ENCODE peak calls at places on chromosomes 11 and 22, in nine cellular contexts. T is PC-3, R is mammary epithelial cell, E is neural progenitor cell, V is H1, O is HCT116, Y is endothelial cell of umbilical vein, X is IMR-90, C is MM.1S. P is an unnamed sample. For H4K20me1, the result is how much of the 10 kb centered on the place peaks cover.

GRCh38 chr22:24938741-24939341 is 7.7 kb downstream of the LHFPL7 start:
- DNase-seq in T (peak), R (peak), E (peak), V (peak), O (no peak), Y (peak), X (peak), C (peak), P (no peak)

GRCh38 chr11:129815596-129816461 is at the start of gene TMEM45B:
- DNase-seq in T (peak), R (no peak), E (peak), V (peak), O (no peak), Y (no peak), X (no peak), C (no peak), P (no peak)

GRCh38 chr11:26247340-26247739 is 84.6 kb upstream of the ANO3 start:
- DNase-seq in T (peak), R (peak), E (no peak), V (no peak), O (no peak), Y (no peak), X (peak), C (no peak), P (peak)

GRCh38 chr11:69360606-69361005 is 66.7 kb downstream of the MYEOV start:
- DNase-seq in T (no peak), R (no peak), E (no peak), V (peak), O (no peak), Y (no peak), X (no peak), C (no peak), P (no peak)

GRCh38 chr22:45226681-45227186 is 14.0 kb downstream of the KIAA0930 start:
- DNase-seq in T (peak), R (peak), E (no peak), V (no peak), O (no peak), Y (no peak), X (no peak), C (no peak), P (no peak)

GRCh38 chr11:12356944-12357655 is 20.3 kb upstream of the PARVA start:
- DNase-seq in T (no peak), R (no peak), E (no peak), V (no peak), O (no peak), Y (no peak), X (no peak), C (no peak), P (no peak)

GRCh38 chr11:65225284-65226102 is 36.3 kb upstream of the POLA2 start:
- DNase-seq in T (no peak), R (peak), E (peak), V (peak), O (no peak), Y (peak), X (peak), C (peak), P (peak)

GRCh38 chr11:6895010-6895409 is 2.7 kb upstream of the OR2D2 start:
- DNase-seq in T (no peak), R (no peak), E (no peak), V (no peak), O (no peak), Y (no peak), X (no peak), C (peak), P (no peak)

GRCh38 chr11:128488471-128488870 is 98.9 kb downstream of the ETS1 start:
- DNase-seq in T (peak), R (peak), E (no peak), V (no peak), O (no peak), Y (no peak), X (peak), C (no peak), P (peak)

GRCh38 chr11:32229566-32230240 is 138.8 kb downstream of the RCN1 start:
- DNase-seq in T (no peak), R (no peak), E (no peak), V (no peak), O (no peak), Y (no peak), X (no peak), C (no peak), P (no peak)

GRCh38 chr11:57779275-57779674 is 17.7 kb downstream of the CTNND1 start:
- DNase-seq in T (peak), R (peak), E (peak), V (no peak), O (no peak), Y (peak), X (peak), C (no peak), P (peak)

GRCh38 chr11:2402106-2402505 is 1.6 kb downstream of the TSSC4 start:
- DNase-seq in T (no peak), R (no peak), E (no peak), V (no peak), O (no peak), Y (no peak), X (no peak), C (no peak), P (no peak)

GRCh38 chr11:84396521-84396920 is 1110.4 kb upstream of the CCDC90B start:
- DNase-seq in T (no peak), R (no peak), E (no peak), V (no peak), O (no peak), Y (no peak), X (no peak), C (no peak), P (peak)

GRCh38 chr11:23856654-23857053 is 640.2 kb upstream of the LUZP2 start:
- DNase-seq in T (peak), R (peak), E (no peak), V (no peak), O (no peak), Y (no peak), X (peak), C (no peak), P (no peak)

GRCh38 chr22:38733329-38734202 is 22.2 kb downstream of the SUN2 start:
- DNase-seq in T (peak), R (no peak), E (peak), V (peak), O (no peak), Y (peak), X (peak), C (peak), P (no peak)

GRCh38 chr22:47627561-47628253 is 865.3 kb downstream of the TBC1D22A start:
- DNase-seq in T (peak), R (no peak), E (no peak), V (no peak), O (peak), Y (no peak), X (no peak), C (no peak), P (no peak)

GRCh38 chr11:44589301-44589700 is 23.8 kb downstream of the CD82 start:
- DNase-seq in T (no peak), R (no peak), E (no peak), V (no peak), O (no peak), Y (no peak), X (peak), C (no peak), P (peak)

GRCh38 chr11:62427630-62428233 is 8.9 kb downstream of the SCGB1A1 start:
- DNase-seq in T (peak), R (no peak), E (no peak), V (no peak), O (no peak), Y (no peak), X (peak), C (no peak), P (peak)

GRCh38 chr22:24154826-24155225 is 26.5 kb upstream of the SUSD2 start:
- DNase-seq in T (no peak), R (no peak), E (no peak), V (no peak), O (no peak), Y (no peak), X (no peak), C (no peak), P (no peak)

GRCh38 chr11:48110509-48110766 is 106.2 kb upstream of the OR4B1 start:
- DNase-seq in T (no peak), R (no peak), E (no peak), V (no peak), O (no peak), Y (no peak), X (no peak), C (no peak), P (no peak)

GRCh38 chr11:76661835-76662434 is 8.6 kb downstream of the LRRC32 start:
- DNase-seq in T (no peak), R (no peak), E (no peak), V (no peak), O (no peak), Y (no peak), X (no peak), C (no peak), P (no peak)

GRCh38 chr11:38089728-38090127 is 1491.7 kb upstream of the RAG2 start:
- DNase-seq in T (peak), R (peak), E (peak), V (no peak), O (no peak), Y (no peak), X (no peak), C (no peak), P (no peak)

GRCh38 chr22:37126882-37127281 is 17.4 kb upstream of the TMPRSS6 start:
- DNase-seq in T (no peak), R (no peak), E (peak), V (peak), O (no peak), Y (no peak), X (no peak), C (no peak), P (no peak)

GRCh38 chr11:102791271-102792036 is 6.5 kb downstream of the MMP1 start:
- DNase-seq in T (peak), R (peak), E (no peak), V (no peak), O (no peak), Y (no peak), X (peak), C (no peak), P (peak)

GRCh38 chr11:87358461-87358860 is 320.7 kb downstream of the TMEM135 start:
- DNase-seq in T (no peak), R (no peak), E (no peak), V (no peak), O (no peak), Y (no peak), X (no peak), C (peak), P (no peak)

GRCh38 chr22:26601726-26602125 is 11.8 kb upstream of the TPST2 start:
- DNase-seq in T (no peak), R (no peak), E (no peak), V (no peak), O (no peak), Y (no peak), X (no peak), C (no peak), P (no peak)

GRCh38 chr11:21133722-21134121 is 464.3 kb downstream of the NELL1 start:
- DNase-seq in T (no peak), R (no peak), E (no peak), V (no peak), O (no peak), Y (no peak), X (no peak), C (no peak), P (no peak)

GRCh38 chr11:32713496-32713895 is 81.0 kb downstream of the CCDC73 start:
- DNase-seq in T (peak), R (no peak), E (peak), V (no peak), O (peak), Y (no peak), X (no peak), C (no peak), P (no peak)

GRCh38 chr11:78080818-78081495 is 1.3 kb upstream of the NDUFC2 start:
- DNase-seq in T (peak), R (peak), E (no peak), V (no peak), O (no peak), Y (peak), X (peak), C (no peak), P (peak)

GRCh38 chr11:20668844-20669832 is at the start of gene NELL1:
- DNase-seq in T (no peak), R (peak), E (peak), V (peak), O (no peak), Y (no peak), X (no peak), C (no peak), P (no peak)

GRCh38 chr11:108580645-108581044 is 12.9 kb downstream of the EXPH5 start:
- DNase-seq in T (no peak), R (no peak), E (no peak), V (no peak), O (no peak), Y (no peak), X (no peak), C (no peak), P (no peak)

GRCh38 chr11:19816817-19817216 is 104.2 kb downstream of the NAV2 start:
- DNase-seq in T (no peak), R (no peak), E (no peak), V (no peak), O (no peak), Y (no peak), X (no peak), C (no peak), P (no peak)

GRCh38 chr11:79196950-79197349 is 243.9 kb downstream of the TENM4 start:
- DNase-seq in T (no peak), R (peak), E (no peak), V (no peak), O (no peak), Y (no peak), X (no peak), C (no peak), P (no peak)

GRCh38 chr11:79200398-79201070 is 240.3 kb downstream of the TENM4 start:
- DNase-seq in T (no peak), R (peak), E (no peak), V (no peak), O (no peak), Y (no peak), X (no peak), C (no peak), P (no peak)

GRCh38 chr11:79199729-79200354 is 241.0 kb downstream of the TENM4 start:
- DNase-seq in T (no peak), R (no peak), E (no peak), V (no peak), O (no peak), Y (no peak), X (no peak), C (no peak), P (no peak)

GRCh38 chr11:79198898-79199250 is 242.0 kb downstream of the TENM4 start:
- DNase-seq in T (peak), R (peak), E (no peak), V (no peak), O (no peak), Y (no peak), X (peak), C (no peak), P (no peak)

DNA sequence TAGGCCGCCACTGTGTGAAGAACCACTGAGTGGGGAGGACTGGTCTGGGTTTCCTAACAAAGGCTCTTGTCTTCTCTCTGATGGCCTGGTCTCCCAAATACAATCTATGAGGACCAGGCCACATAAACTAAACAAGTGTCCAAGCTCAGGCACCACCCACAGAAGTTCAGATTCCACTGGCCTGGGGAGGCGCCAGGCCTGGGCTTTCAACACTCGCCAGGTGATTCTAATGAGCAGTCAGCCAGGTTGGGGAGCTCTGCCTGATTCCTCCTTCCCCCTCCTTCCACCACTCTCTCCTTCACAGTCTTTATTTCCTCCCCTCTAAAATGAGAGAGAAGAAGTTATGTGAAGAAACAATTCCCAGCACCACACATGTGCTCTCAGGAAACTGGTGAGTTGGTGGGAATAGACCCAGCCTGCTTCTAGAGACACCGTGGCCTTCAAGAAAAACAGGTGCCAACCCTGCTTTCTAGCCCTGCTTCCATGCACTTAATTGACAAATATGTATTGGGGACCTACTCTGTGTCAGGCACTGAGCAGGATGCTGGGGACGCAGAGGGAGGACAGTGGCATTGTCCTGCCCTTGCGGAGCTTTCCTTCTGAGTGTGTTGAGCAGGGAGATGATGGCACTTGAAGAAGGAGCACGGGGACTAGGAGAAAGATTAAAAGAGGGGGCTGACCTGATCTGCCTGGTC is 242.5 kb downstream of the TENM4 start:
- DNase-seq in T (no peak), R (no peak), E (no peak), V (no peak), O (no peak), Y (no peak), X (no peak), C (no peak), P (no peak)
- H3K27ac ChIP-seq in T (no peak), R (no peak), E (no peak), V (no peak), O (no peak), Y (no peak), X (no peak), C (no peak), P (no peak)

GRCh38 chr11:16395601-16396000 is 39.3 kb upstream of the SOX6 start:
- DNase-seq in T (no peak), R (no peak), E (no peak), V (no peak), O (no peak), Y (no peak), X (peak), C (no peak), P (peak)
- H3K9ac ChIP-seq in T (no peak), R (no peak), E (no peak), V (no peak), O (no peak), Y (no peak), X (no peak), C (no peak), P (no peak)

GRCh38 chr22:31620756-31621480 is 41.1 kb downstream of the PISD start:
- DNase-seq in T (no peak), R (no peak), E (no peak), V (no peak), O (no peak), Y (no peak), X (no peak), C (no peak), P (no peak)

GRCh38 chr22:31618057-31618456 is 44.0 kb downstream of the PISD start:
- DNase-seq in T (no peak), R (no peak), E (no peak), V (no peak), O (no peak), Y (no peak), X (no peak), C (no peak), P (no peak)

GRCh38 chr22:31621507-31622160 is 40.4 kb downstream of the PISD start:
- DNase-seq in T (no peak), R (no peak), E (no peak), V (no peak), O (no peak), Y (no peak), X (no peak), C (no peak), P (no peak)

GRCh38 chr22:31618471-31619176 is 43.4 kb downstream of the PISD start:
- DNase-seq in T (no peak), R (no peak), E (no peak), V (no peak), O (no peak), Y (no peak), X (no peak), C (no peak), P (no peak)

DNA sequence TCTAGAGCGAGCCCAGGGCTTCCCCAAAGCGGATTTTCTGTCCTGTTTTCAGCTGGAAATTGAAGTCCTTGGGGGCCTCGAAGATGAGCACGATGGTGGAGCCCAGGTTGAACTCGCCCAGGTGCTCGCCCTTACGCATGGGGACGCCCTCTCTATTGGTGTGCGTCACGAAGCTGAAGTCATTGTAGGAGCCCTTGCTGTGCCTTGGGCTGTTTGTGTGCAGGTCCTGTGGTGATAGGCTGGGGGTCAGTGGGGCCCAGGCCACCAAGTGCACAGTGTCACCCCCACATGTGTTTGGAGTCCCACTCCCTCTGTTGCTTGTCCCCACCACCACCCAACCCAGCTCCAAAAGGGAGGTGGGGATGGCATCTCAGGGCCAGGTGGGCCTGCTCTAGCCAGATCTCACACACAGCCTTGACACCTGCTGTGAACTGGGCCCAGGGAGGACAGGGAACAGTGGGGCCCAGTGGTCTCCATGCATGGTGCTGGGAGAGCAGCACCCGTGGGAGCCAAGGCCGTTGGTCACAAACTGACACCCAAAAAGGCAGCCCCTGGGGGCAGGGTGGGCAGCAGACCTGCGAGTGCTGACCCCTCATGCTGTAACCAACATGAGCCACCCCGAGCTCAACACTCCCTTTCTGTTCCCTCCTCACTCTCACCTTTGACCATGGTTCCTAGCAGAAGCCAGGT is 42.3 kb downstream of the PISD start:
- DNase-seq in T (no peak), R (no peak), E (no peak), V (no peak), O (no peak), Y (no peak), X (no peak), C (no peak), P (no peak)
- H4K20me1 ChIP-seq in T (under half), R (under half), E (under half), V (under half), O (under half), Y (under half), X (half or more), C (under half), P (half or more)

GRCh38 chr11:35359321-35360058 is 59.9 kb downstream of the SLC1A2 start:
- DNase-seq in T (no peak), R (no peak), E (no peak), V (no peak), O (no peak), Y (no peak), X (no peak), C (no peak), P (no peak)
- H3K27ac ChIP-seq in T (no peak), R (no peak), E (no peak), V (no peak), O (no peak), Y (no peak), X (no peak), C (no peak), P (no peak)